ENCODE peak calls at places on chromosomes 1 and 21, in nine cellular contexts. K is GM23338, H is PC-3, L is HCT116, A is GM23248, G is neural progenitor cell, X is SK-N-SH, C is OCI-LY7, I is hepatocyte. M is an unnamed sample. For H3K4me1, the result is how much of the 10 kb centered on the place peaks cover.

GRCh38 chr1:46401964-46402626 is 8.0 kb downstream of the FAAH start:
- DNase-seq in K (peak), H (peak), L (peak), A (peak), G (peak), X (no peak), C (peak), I (peak), M (no peak)

GRCh38 chr1:19773485-19773884 is 26.2 kb downstream of the TMCO4 start:
- DNase-seq in K (no peak), H (no peak), L (no peak), A (no peak), G (no peak), X (no peak), C (no peak), I (no peak), M (no peak)

GRCh38 chr1:230781596-230781995 is 34.4 kb downstream of the CAPN9 start:
- DNase-seq in K (no peak), H (peak), L (no peak), A (no peak), G (no peak), X (no peak), C (no peak), I (no peak), M (peak)

GRCh38 chr1:248590055-248590454 is 7.4 kb downstream of the OR2T10 start:
- DNase-seq in K (no peak), H (no peak), L (no peak), A (no peak), G (no peak), X (no peak), C (no peak), I (no peak), M (no peak)

GRCh38 chr1:200367841-200368534 is 41.8 kb downstream of the ZNF281 start:
- DNase-seq in K (no peak), H (no peak), L (no peak), A (peak), G (no peak), X (no peak), C (no peak), I (no peak), M (no peak)

GRCh38 chr21:41207401-41208388 is 39.7 kb downstream of the BACE2 start:
- DNase-seq in K (no peak), H (no peak), L (no peak), A (peak), G (no peak), X (no peak), C (no peak), I (peak), M (peak)

GRCh38 chr1:203186446-203187305 is at the start of gene CHI3L1:
- DNase-seq in K (peak), H (no peak), L (no peak), A (no peak), G (no peak), X (no peak), C (no peak), I (no peak), M (no peak)

GRCh38 chr1:197675475-197676324 is 99.6 kb downstream of the DENND1B start:
- DNase-seq in K (peak), H (no peak), L (no peak), A (peak), G (peak), X (no peak), C (no peak), I (peak), M (no peak)

GRCh38 chr1:235866207-235866912 is at the start of gene LYST:
- DNase-seq in K (peak), H (peak), L (no peak), A (peak), G (peak), X (peak), C (peak), I (peak), M (peak)

GRCh38 chr1:164774819-164775654 is 216.1 kb downstream of the PBX1 start:
- DNase-seq in K (no peak), H (no peak), L (no peak), A (no peak), G (peak), X (peak), C (no peak), I (peak), M (no peak)

GRCh38 chr1:246677842-246678241 is 46.4 kb upstream of the SCCPDH start:
- DNase-seq in K (no peak), H (no peak), L (no peak), A (no peak), G (no peak), X (no peak), C (no peak), I (peak), M (no peak)

GRCh38 chr1:246680696-246681127 is 43.5 kb upstream of the SCCPDH start:
- DNase-seq in K (no peak), H (no peak), L (no peak), A (no peak), G (no peak), X (no peak), C (no peak), I (no peak), M (no peak)

GRCh38 chr1:246680180-246680579 is 44.0 kb upstream of the SCCPDH start:
- DNase-seq in K (no peak), H (no peak), L (no peak), A (no peak), G (no peak), X (no peak), C (no peak), I (no peak), M (no peak)

GRCh38 chr1:246681822-246682221 is 42.4 kb upstream of the SCCPDH start:
- DNase-seq in K (no peak), H (no peak), L (no peak), A (no peak), G (no peak), X (peak), C (no peak), I (no peak), M (no peak)

DNA sequence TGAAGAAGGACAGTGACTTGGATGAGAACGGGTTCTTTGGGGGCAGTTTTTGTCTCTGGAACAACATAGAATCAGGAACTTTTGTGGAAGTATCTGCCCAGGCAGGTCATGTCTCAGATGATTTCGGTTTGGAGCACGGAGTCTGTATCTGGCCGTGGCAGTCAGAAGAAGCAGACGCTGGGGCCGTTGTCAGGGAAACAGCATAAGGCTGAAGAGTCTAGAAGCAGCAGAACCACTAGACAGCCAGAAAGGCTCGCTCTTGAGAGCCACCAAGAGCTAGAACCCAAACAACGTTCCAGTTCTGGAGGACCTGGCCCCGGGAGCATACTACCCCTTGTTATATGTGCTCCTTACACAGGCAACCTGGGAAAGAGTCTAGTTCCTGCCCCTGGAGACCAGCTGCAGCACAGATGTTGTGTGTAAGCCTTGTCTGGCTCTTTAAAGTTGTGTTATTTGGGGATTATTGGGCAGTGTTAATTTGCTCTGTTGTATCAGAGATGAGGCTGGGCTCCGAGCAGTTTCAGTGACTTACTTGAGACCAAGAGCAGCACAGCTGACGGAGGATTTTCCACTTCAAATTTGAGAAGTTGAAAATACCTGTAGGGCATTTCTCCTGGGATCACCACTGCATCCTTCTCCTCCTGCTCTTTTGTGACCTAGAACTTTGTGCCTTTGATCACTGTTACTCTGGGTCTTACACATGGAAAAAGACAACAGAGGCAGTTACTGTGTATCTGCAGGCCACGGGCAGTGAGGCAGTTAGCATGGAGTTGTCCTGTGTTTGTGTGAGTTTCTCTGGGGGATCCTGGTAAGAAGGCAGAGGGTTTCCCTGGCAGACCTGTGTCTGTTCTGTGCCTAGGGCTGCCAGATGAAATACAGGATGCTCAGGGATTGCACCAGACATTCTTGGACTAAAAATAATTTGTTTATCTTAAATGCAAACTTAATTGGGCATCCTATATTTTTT is 44.7 kb upstream of the SCCPDH start:
- DNase-seq in K (no peak), H (no peak), L (no peak), A (peak), G (no peak), X (peak), C (no peak), I (no peak), M (no peak)
- TF ChIP-seq EZH2phosphoT487 in K (no peak), H (no peak), L (no peak), A (no peak), G (no peak), X (no peak), C (no peak), I (no peak), M (no peak)

DNA sequence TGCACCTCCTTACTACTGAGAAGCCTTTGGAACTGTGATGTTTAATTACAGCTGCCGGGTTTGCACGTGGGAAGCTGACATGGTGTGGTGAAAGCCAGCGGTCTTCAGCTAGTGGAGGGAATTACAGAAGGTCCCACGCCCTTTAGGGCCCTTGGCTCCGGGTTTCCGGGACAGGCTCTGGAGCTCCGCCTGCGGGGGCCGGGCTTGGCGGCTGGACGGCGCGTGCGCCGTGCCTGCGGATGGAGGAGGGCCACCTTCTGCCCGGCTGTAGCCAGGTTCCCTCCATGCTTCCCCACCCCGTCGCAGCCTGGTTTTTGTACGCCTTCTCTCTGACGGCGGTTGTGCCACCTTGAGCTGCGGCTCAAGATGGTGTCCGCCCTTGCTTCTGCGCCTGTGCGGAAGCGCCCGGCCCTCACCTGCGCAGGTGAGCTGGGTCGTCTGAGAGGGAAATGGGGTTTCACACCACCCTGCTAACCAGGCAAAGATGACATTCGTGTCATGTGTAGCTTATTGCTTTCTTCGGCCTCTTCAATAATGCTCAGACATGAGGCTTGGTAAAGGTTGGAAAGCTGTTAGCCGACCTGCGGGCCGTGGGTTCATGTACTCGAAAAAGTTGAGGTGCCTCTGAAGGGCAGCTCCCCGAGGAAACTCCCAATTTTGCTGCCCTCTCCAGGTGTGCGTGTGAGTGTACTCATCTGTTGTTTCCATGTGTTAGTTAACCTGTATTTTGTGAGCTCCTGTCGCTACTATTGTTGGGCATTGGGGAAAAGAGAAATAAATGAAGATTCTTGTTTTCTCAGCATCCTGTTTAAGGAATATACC is 36.6 kb upstream of the OPRD1 start:
- DNase-seq in K (peak), H (no peak), L (no peak), A (peak), G (peak), X (no peak), C (no peak), I (peak), M (peak)
- H3K4me1 ChIP-seq in K (under half), H (under half), L (under half), A (under half), G (under half), X (under half), C (under half), I (under half), M (under half)

DNA sequence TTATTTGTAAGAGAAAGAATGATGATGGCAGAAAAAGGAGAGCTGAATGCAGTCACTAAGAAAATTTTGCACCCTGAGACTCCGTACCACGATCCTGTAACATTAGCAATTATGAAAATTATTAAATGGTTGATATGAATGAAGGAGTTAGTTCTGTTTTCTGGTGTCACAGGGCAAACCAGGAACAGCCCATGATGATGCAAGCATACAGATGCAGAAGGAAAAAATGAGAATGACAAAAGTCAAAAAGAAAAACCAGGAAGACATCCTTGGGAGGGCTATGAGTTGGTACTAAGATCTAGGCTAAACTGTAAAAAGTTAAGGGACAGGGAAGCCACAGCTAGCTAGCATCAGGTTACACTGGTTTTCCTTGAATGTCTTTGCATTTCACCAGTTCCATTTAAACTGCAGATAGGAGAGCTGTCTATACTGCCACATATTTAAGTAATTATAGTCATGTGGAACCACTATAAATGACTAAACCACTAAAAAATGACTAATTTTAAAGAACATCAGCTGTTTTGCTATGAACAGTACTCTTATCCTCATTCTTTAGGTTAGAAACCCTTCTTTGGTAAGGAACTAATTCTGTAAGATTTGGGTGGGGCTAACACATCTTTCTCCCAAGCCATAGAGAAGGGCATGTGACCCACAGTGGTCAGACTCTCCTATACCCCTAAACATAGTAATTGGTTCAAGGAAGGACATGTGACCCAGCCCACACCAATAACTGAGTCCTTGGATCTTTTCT is 11.4 kb downstream of the DOCK7 start:
- DNase-seq in K (peak), H (peak), L (no peak), A (peak), G (no peak), X (no peak), C (no peak), I (no peak), M (no peak)
- TF ChIP-seq EZH2phosphoT487 in K (no peak), H (no peak), L (no peak), A (no peak), G (no peak), X (no peak), C (no peak), I (no peak), M (no peak)

DNA sequence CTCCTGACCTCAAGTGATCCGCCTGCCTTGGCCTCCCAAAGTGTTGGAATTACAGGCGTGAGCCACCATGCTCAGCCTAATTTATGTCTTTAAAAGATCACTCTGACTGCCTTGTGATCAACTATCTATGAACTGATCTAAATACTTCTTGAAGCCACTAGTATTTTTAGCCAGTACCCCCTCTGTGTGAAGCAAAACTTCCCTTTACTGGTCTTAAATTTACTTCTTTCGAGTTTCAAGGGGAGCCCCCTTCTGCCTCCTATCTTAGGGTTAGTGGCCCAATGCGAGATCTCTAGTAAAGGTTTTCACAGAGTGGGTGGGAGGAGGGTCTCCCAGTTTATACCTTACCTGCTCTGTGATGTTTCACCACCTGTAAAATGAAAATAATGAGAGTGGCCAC is 66.1 kb upstream of the RPL11 start:
- DNase-seq in K (no peak), H (no peak), L (no peak), A (no peak), G (no peak), X (no peak), C (no peak), I (no peak), M (no peak)
- H3K4me1 ChIP-seq in K (under half), H (under half), L (under half), A (under half), G (under half), X (under half), C (half or more), I (under half), M (under half)

GRCh38 chr1:10852018-10852417 is 55.6 kb upstream of the CASZ1 start:
- DNase-seq in K (no peak), H (no peak), L (no peak), A (no peak), G (no peak), X (no peak), C (no peak), I (no peak), M (no peak)
- TF ChIP-seq EZH2phosphoT487 in K (no peak), H (no peak), L (no peak), A (no peak), G (no peak), X (no peak), C (no peak), I (no peak), M (no peak)

GRCh38 chr1:21761052-21761451 is 21.9 kb downstream of the USP48 start:
- DNase-seq in K (no peak), H (no peak), L (no peak), A (no peak), G (no peak), X (no peak), C (peak), I (no peak), M (no peak)

GRCh38 chr1:21763694-21764419 is 19.1 kb downstream of the USP48 start:
- DNase-seq in K (no peak), H (no peak), L (no peak), A (no peak), G (no peak), X (no peak), C (peak), I (no peak), M (no peak)

GRCh38 chr1:21763236-21763635 is 19.7 kb downstream of the USP48 start:
- DNase-seq in K (peak), H (no peak), L (no peak), A (no peak), G (no peak), X (no peak), C (peak), I (no peak), M (no peak)

GRCh38 chr1:21759818-21760217 is 23.1 kb downstream of the USP48 start:
- DNase-seq in K (no peak), H (no peak), L (no peak), A (no peak), G (no peak), X (no peak), C (no peak), I (no peak), M (no peak)

GRCh38 chr1:21762022-21762404 is 20.9 kb downstream of the USP48 start:
- DNase-seq in K (no peak), H (no peak), L (no peak), A (no peak), G (no peak), X (no peak), C (peak), I (no peak), M (no peak)
- H3K4me1 ChIP-seq in K (under half), H (under half), L (under half), A (under half), G (under half), X (under half), C (half or more), I (under half), M (under half)

DNA sequence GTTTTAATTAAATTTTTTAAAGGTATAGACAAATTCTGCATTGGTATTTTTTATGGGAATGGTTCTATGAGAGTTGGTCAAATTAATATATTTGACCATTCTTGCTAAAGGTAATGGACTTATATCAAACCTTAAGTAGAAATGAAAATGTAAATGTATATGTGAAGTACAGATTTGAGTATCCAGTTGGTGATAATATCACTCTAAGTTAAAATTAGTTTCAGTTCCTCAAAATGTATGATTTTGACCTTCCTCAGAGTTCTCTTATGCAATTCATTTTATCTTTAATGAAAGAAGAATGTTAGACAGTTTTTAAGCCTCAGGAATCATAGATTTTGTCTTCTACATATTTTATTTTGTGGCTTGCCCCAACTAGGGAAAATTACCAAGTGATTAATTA is 1291.5 kb upstream of the B3GALT2 start:
- DNase-seq in K (no peak), H (no peak), L (no peak), A (no peak), G (no peak), X (no peak), C (no peak), I (no peak), M (peak)
- TF ChIP-seq EZH2phosphoT487 in K (no peak), H (no peak), L (no peak), A (no peak), G (no peak), X (no peak), C (no peak), I (no peak), M (no peak)

GRCh38 chr1:243227596-243227995 is 27.5 kb downstream of the CEP170 start:
- DNase-seq in K (no peak), H (no peak), L (no peak), A (no peak), G (no peak), X (no peak), C (no peak), I (no peak), M (no peak)

GRCh38 chr1:243234978-243235657 is 20.0 kb downstream of the CEP170 start:
- DNase-seq in K (no peak), H (no peak), L (no peak), A (peak), G (no peak), X (no peak), C (no peak), I (no peak), M (no peak)

GRCh38 chr1:243229526-243229925 is 25.6 kb downstream of the CEP170 start:
- DNase-seq in K (no peak), H (no peak), L (no peak), A (no peak), G (no peak), X (no peak), C (no peak), I (no peak), M (no peak)

GRCh38 chr1:243233908-243234307 is 21.2 kb downstream of the CEP170 start:
- DNase-seq in K (no peak), H (no peak), L (no peak), A (peak), G (no peak), X (no peak), C (no peak), I (no peak), M (no peak)

DNA sequence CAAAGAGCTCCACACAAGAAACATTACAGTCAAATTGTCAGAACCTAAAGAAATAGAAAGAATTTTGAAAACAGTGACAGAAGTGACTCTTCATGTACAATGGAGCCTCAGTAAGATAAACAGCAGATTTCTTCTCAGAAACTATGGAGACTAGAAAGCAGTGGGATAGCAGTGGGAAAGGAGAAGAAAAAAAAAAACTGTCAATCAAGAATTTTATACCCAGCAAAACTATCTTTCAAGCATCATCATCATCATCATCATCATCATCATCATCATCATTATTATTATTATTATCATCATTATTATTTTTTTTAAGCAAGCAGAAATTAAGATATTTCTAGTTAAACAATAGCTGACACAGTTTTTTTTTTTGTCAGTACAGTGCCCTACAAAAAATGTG is 24.2 kb downstream of the CEP170 start:
- DNase-seq in K (peak), H (peak), L (no peak), A (peak), G (peak), X (peak), C (peak), I (peak), M (peak)
- H3K4me1 ChIP-seq in K (under half), H (under half), L (under half), A (under half), G (under half), X (under half), C (under half), I (under half), M (under half)

GRCh38 chr1:29391362-29391880 is 155.1 kb downstream of the PTPRU start:
- DNase-seq in K (no peak), H (no peak), L (no peak), A (no peak), G (no peak), X (no peak), C (no peak), I (no peak), M (no peak)
- TF ChIP-seq EZH2phosphoT487 in K (no peak), H (no peak), L (no peak), A (no peak), G (no peak), X (no peak), C (no peak), I (no peak), M (no peak)